ENCODE peak calls at places on chromosomes 2 and 18, in nine cellular contexts. K is tibial artery, U is psoas muscle, V is adrenal gland, A is MM.1S, J is PC-3, C is small intestine, I is endothelial cell of umbilical vein, Z is H9. W is an unnamed sample.

GRCh38 chr2:106581755-106582430 is 94.7 kb downstream of the CD8B2 start:
- DNase-seq in K (peak; percentile 50), U (peak; percentile 66), V (peak; percentile 83), A (peak; percentile 75), J (peak; percentile 46), C (peak; percentile 35), I (no peak), Z (peak; percentile 62), W (no peak)

GRCh38 chr2:156663757-156664409 is 227.7 kb downstream of the GPD2 start:
- DNase-seq in K (no peak), U (no peak), V (no peak), A (peak; percentile 46), J (no peak), C (peak; percentile 42), I (no peak), Z (no peak), W (no peak)

GRCh38 chr18:58831610-58832009 is 33.1 kb upstream of the ZNF532 start:
- DNase-seq in K (no peak), U (no peak), V (no peak), A (no peak), J (peak; percentile 31), C (no peak), I (no peak), Z (no peak), W (no peak)

GRCh38 chr2:157596992-157597681 is 31.5 kb downstream of the ACVR1C start:
- DNase-seq in K (no peak), U (peak; percentile 59), V (peak; percentile 57), A (no peak), J (peak; percentile 46), C (peak; percentile 24), I (peak; percentile 4), Z (peak; percentile 80), W (no peak)

GRCh38 chr2:197183355-197183754 is 127.2 kb downstream of the ANKRD44 start:
- DNase-seq in K (no peak), U (no peak), V (no peak), A (no peak), J (peak; percentile 30), C (no peak), I (no peak), Z (no peak), W (no peak)

GRCh38 chr2:234952270-234953115 is 676 bp downstream of the SH3BP4 start:
- DNase-seq in K (no peak), U (no peak), V (peak; percentile 72), A (peak; percentile 43), J (peak; percentile 47), C (peak; percentile 24), I (peak; percentile 21), Z (no peak), W (no peak)

GRCh38 chr18:25144835-25145234 is 207.1 kb downstream of the ZNF521 start:
- DNase-seq in K (no peak), U (no peak), V (no peak), A (no peak), J (peak; percentile 17), C (no peak), I (peak; percentile 46), Z (no peak), W (no peak)

GRCh38 chr2:135798762-135799161 is 38.2 kb downstream of the LCT start:
- DNase-seq in K (no peak), U (no peak), V (no peak), A (no peak), J (peak; percentile 34), C (no peak), I (peak; percentile 15), Z (no peak), W (no peak)

GRCh38 chr2:36507408-36507812 is 90.6 kb downstream of the FEZ2 start:
- DNase-seq in K (peak; percentile 41), U (no peak), V (peak; percentile 69), A (peak; percentile 41), J (peak; percentile 78), C (peak; percentile 55), I (peak; percentile 64), Z (peak; percentile 75), W (no peak)

GRCh38 chr2:55598056-55598795 is 19.2 kb downstream of the PPP4R3B start:
- DNase-seq in K (no peak), U (no peak), V (no peak), A (no peak), J (no peak), C (no peak), I (no peak), Z (no peak), W (no peak)

GRCh38 chr2:35783723-35784122 is 571.9 kb upstream of the CRIM1 start:
- DNase-seq in K (no peak), U (no peak), V (no peak), A (no peak), J (peak; percentile 22), C (no peak), I (no peak), Z (no peak), W (no peak)

GRCh38 chr18:36309436-36310391 is 12.2 kb downstream of the FHOD3 start:
- DNase-seq in K (no peak), U (peak; percentile 68), V (peak; percentile 90), A (no peak), J (peak; percentile 86), C (no peak), I (peak; percentile 17), Z (peak; percentile 8), W (no peak)

GRCh38 chr2:173028671-173029070 is 47.0 kb upstream of the MAP3K20 start:
- DNase-seq in K (no peak), U (no peak), V (no peak), A (no peak), J (no peak), C (peak; percentile 72), I (no peak), Z (no peak), W (no peak)

GRCh38 chr2:39114771-39115170 is 6.1 kb downstream of the SOS1 start:
- DNase-seq in K (no peak), U (no peak), V (no peak), A (no peak), J (no peak), C (no peak), I (no peak), Z (no peak), W (no peak)

GRCh38 chr2:164859251-164859818 is 17.7 kb upstream of the COBLL1 start:
- DNase-seq in K (no peak), U (no peak), V (no peak), A (no peak), J (no peak), C (no peak), I (no peak), Z (no peak), W (no peak)

GRCh38 chr2:43453771-43454170 is 142.1 kb downstream of the THADA start:
- DNase-seq in K (no peak), U (no peak), V (no peak), A (no peak), J (no peak), C (no peak), I (no peak), Z (no peak), W (no peak)
- H3K4me1 ChIP-seq in K (peaks cover 36% of the 10 kb centered on the region), U (peaks cover 38% of the 10 kb centered on the region), V (peaks cover 24% of the 10 kb centered on the region), A (peaks cover 1% of the 10 kb centered on the region), J (peaks cover 42% of the 10 kb centered on the region), C (peaks cover under 1% of the 10 kb centered on the region), I (peaks cover 76% of the 10 kb centered on the region), Z (no peaks in the 10 kb centered on the region), W (no peaks in the 10 kb centered on the region)

GRCh38 chr18:68438983-68439382 is 275.9 kb downstream of the TMX3 start:
- DNase-seq in K (no peak), U (no peak), V (no peak), A (peak; percentile 31), J (no peak), C (no peak), I (no peak), Z (no peak), W (no peak)
- H3K27ac ChIP-seq in K (no peak overlapping the region), U (no peak overlapping the region), V (no peak overlapping the region), A (no peak overlapping the region), J (no peak overlapping the region), C (no peak overlapping the region), I (no peak overlapping the region), Z (no peak overlapping the region), W (no peak overlapping the region)

GRCh38 chr2:68030529-68030928 is 32.3 kb downstream of the C1D start:
- DNase-seq in K (no peak), U (no peak), V (no peak), A (no peak), J (no peak), C (no peak), I (no peak), Z (no peak), W (no peak)

GRCh38 chr2:68031546-68032160 is 31.2 kb downstream of the C1D start:
- DNase-seq in K (no peak), U (no peak), V (no peak), A (peak; percentile 69), J (peak; percentile 85), C (peak; percentile 62), I (peak; percentile 79), Z (no peak), W (no peak)

GRCh38 chr2:68031043-68031442 is 31.8 kb downstream of the C1D start:
- DNase-seq in K (no peak), U (no peak), V (no peak), A (no peak), J (peak; percentile 21), C (no peak), I (no peak), Z (no peak), W (no peak)

GRCh38 chr2:68027959-68028358 is 34.8 kb downstream of the C1D start:
- DNase-seq in K (no peak), U (no peak), V (no peak), A (no peak), J (peak; percentile 25), C (no peak), I (no peak), Z (no peak), W (no peak)

DNA sequence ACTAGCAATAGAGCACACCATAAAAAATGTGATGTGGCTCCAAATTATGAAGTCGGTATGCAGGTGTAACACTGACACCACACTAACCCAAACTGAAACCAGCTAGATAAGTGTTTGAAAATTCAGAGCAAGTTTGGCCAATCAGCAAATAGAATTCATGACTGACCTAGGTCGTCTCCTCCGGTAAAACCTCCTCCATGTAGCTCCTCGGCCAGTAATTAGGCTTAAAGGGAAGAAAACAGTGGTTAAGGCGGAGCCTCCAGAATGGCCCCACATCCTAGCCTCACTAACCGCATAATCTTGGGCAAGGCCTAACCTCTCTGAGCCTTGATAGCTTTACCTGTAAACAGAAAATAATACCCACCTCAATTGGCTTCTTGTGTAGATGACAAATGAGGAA is 30.1 kb downstream of the C1D start:
- DNase-seq in K (no peak), U (no peak), V (no peak), A (peak; percentile 14), J (no peak), C (no peak), I (no peak), Z (peak; percentile 33), W (no peak)
- H3K9me3 ChIP-seq in K (no peaks in the 10 kb centered on the region), U (no peaks in the 10 kb centered on the region), V (no peaks in the 10 kb centered on the region), A (no peaks in the 10 kb centered on the region), J (no peaks in the 10 kb centered on the region), C (no peaks in the 10 kb centered on the region), I (no peaks in the 10 kb centered on the region), Z (no peaks in the 10 kb centered on the region), W (no peaks in the 10 kb centered on the region)

DNA sequence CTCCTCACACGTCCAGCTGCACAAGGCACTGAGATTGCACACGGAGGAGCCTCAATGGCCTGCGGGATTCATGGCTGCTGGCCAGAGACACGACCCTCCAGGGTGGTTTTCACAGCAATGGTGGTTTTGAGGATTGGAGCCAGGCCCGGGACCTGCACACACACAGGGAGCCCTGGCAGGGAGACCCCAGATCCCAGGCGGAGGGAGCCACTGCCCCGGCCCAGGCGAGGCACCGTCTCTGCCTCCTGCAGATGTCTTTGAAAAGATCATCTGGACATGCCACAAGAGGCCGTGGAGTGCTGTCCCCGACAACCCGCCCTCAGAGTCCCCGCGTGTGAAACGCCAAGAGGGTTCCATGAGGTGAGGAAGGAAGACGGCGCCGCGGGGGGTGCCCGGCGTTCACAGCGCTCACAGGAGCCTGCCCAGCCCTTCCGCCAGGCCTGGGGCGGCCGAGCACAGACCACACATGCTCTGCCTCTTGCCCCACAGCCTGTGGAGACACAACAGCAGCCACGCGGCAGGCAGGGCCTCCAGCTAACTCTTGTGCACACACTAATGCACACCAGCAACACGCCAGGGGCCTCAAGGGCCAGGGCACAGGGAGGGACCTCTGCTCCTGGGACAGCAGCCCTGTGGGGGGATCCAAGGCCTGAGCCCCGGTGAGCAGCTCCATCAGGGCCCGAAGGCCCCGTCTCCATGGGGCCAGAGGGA is 72.8 kb upstream of the CTDP1 start:
- DNase-seq in K (no peak), U (peak; percentile 45), V (no peak), A (no peak), J (no peak), C (no peak), I (no peak), Z (no peak), W (no peak)
- H3K4me1 ChIP-seq in K (no peaks in the 10 kb centered on the region), U (no peaks in the 10 kb centered on the region), V (no peaks in the 10 kb centered on the region), A (no peaks in the 10 kb centered on the region), J (peaks cover 7% of the 10 kb centered on the region), C (no peaks in the 10 kb centered on the region), I (no peaks in the 10 kb centered on the region), Z (peaks cover 3% of the 10 kb centered on the region), W (no peaks in the 10 kb centered on the region)

W was measured in effector memory CD4-positive, alpha-beta T cell.